ENCODE peak calls at places on chromosomes 7 and 10, in seven cellular contexts. One of them, this sample, is unnamed.

GRCh38 chr7:68319061-68319460 is 1279.2 kb upstream of the AUTS2 start:
- DNase-seq in H1: no peak
- DNase-seq in HepG2: no peak
- DNase-seq in GM12878: no peak
- DNase-seq in suprapubic skin: no peak
- DNase-seq in tibial nerve: no peak
- DNase-seq in A549: no peak
- DNase-seq in this sample: no peak

GRCh38 chr7:142892941-142893340 is 7.4 kb upstream of the TRPV6 start:
- DNase-seq in H1: no peak
- DNase-seq in HepG2: no peak
- DNase-seq in GM12878: no peak
- DNase-seq in suprapubic skin: no peak
- DNase-seq in tibial nerve: no peak
- DNase-seq in A549: no peak
- DNase-seq in this sample: no peak

GRCh38 chr10:133312016-133312768 is 3.5 kb downstream of the ZNF511 start:
- DNase-seq in H1: no peak
- DNase-seq in HepG2: no peak
- DNase-seq in GM12878: no peak
- DNase-seq in suprapubic skin: no peak
- DNase-seq in tibial nerve: no peak
- DNase-seq in A549: no peak
- DNase-seq in this sample: no peak

GRCh38 chr10:13839030-13839429 is 252.3 kb downstream of the PRPF18 start:
- DNase-seq in H1: no peak
- DNase-seq in HepG2: no peak
- DNase-seq in GM12878: no peak
- DNase-seq in suprapubic skin: no peak
- DNase-seq in tibial nerve: no peak
- DNase-seq in A549: no peak
- DNase-seq in this sample: no peak

GRCh38 chr7:95180-95862 is 97.0 kb upstream of the FAM20C start:
- DNase-seq in H1: no peak
- DNase-seq in HepG2: no peak
- DNase-seq in GM12878: no peak
- DNase-seq in suprapubic skin: no peak
- DNase-seq in tibial nerve: no peak
- DNase-seq in A549: no peak
- DNase-seq in this sample: no peak

GRCh38 chr10:106573106-106573505 is 591.4 kb downstream of the SORCS1 start:
- DNase-seq in H1: no peak
- DNase-seq in HepG2: no peak
- DNase-seq in GM12878: no peak
- DNase-seq in suprapubic skin: no peak
- DNase-seq in tibial nerve: no peak
- DNase-seq in A549: no peak
- DNase-seq in this sample: no peak

GRCh38 chr7:88073625-88074024 is 139.6 kb downstream of the ADAM22 start:
- DNase-seq in H1: no peak
- DNase-seq in HepG2: no peak
- DNase-seq in GM12878: no peak
- DNase-seq in suprapubic skin: no peak
- DNase-seq in tibial nerve: no peak
- DNase-seq in A549: no peak
- DNase-seq in this sample: no peak

GRCh38 chr10:43471146-43471545 is 34.2 kb downstream of the ZNF487 start:
- DNase-seq in H1: no peak
- DNase-seq in HepG2: no peak
- DNase-seq in GM12878: no peak
- DNase-seq in suprapubic skin: no peak
- DNase-seq in tibial nerve: no peak
- DNase-seq in A549: no peak
- DNase-seq in this sample: no peak

GRCh38 chr10:20002657-20003056 is 186.4 kb downstream of the PLXDC2 start:
- DNase-seq in H1: no peak
- DNase-seq in HepG2: no peak
- DNase-seq in GM12878: no peak
- DNase-seq in suprapubic skin: no peak
- DNase-seq in tibial nerve: no peak
- DNase-seq in A549: no peak
- DNase-seq in this sample: no peak

GRCh38 chr10:35722636-35723420 is 80.7 kb upstream of the FZD8 start:
- DNase-seq in H1: no peak
- DNase-seq in HepG2: no peak
- DNase-seq in GM12878: no peak
- DNase-seq in suprapubic skin: no peak
- DNase-seq in tibial nerve: no peak
- DNase-seq in A549: no peak
- DNase-seq in this sample: no peak

GRCh38 chr7:110595694-110596093 is 495.2 kb upstream of the LRRN3 start:
- DNase-seq in H1: no peak
- DNase-seq in HepG2: no peak
- DNase-seq in GM12878: no peak
- DNase-seq in suprapubic skin: no peak
- DNase-seq in tibial nerve: no peak
- DNase-seq in A549: peak
- DNase-seq in this sample: no peak

GRCh38 chr7:128242661-128243060 is 1.6 kb downstream of the LEP start:
- DNase-seq in H1: no peak
- DNase-seq in HepG2: no peak
- DNase-seq in GM12878: no peak
- DNase-seq in suprapubic skin: no peak
- DNase-seq in tibial nerve: no peak
- DNase-seq in A549: no peak
- DNase-seq in this sample: no peak

GRCh38 chr7:134438946-134439345 is 20.0 kb downstream of the AKR1B1 start:
- DNase-seq in H1: no peak
- DNase-seq in HepG2: no peak
- DNase-seq in GM12878: no peak
- DNase-seq in suprapubic skin: no peak
- DNase-seq in tibial nerve: no peak
- DNase-seq in A549: no peak
- DNase-seq in this sample: no peak

GRCh38 chr7:94028768-94029167 is 24.6 kb upstream of the BET1 start:
- DNase-seq in H1: no peak
- DNase-seq in HepG2: no peak
- DNase-seq in GM12878: no peak
- DNase-seq in suprapubic skin: no peak
- DNase-seq in tibial nerve: no peak
- DNase-seq in A549: no peak
- DNase-seq in this sample: no peak

GRCh38 chr10:49285232-49285631 is 13.7 kb upstream of the C10orf71 start:
- DNase-seq in H1: no peak
- DNase-seq in HepG2: no peak
- DNase-seq in GM12878: no peak
- DNase-seq in suprapubic skin: no peak
- DNase-seq in tibial nerve: peak
- DNase-seq in A549: no peak
- DNase-seq in this sample: peak

GRCh38 chr10:65751218-65751617 is 1174.6 kb upstream of the LRRTM3 start:
- DNase-seq in H1: no peak
- DNase-seq in HepG2: peak
- DNase-seq in GM12878: no peak
- DNase-seq in suprapubic skin: no peak
- DNase-seq in tibial nerve: no peak
- DNase-seq in A549: no peak
- DNase-seq in this sample: no peak

GRCh38 chr7:27910341-27910740 is 170.4 kb downstream of the TAX1BP1 start:
- DNase-seq in H1: no peak
- DNase-seq in HepG2: no peak
- DNase-seq in GM12878: no peak
- DNase-seq in suprapubic skin: no peak
- DNase-seq in tibial nerve: no peak
- DNase-seq in A549: no peak
- DNase-seq in this sample: no peak

GRCh38 chr10:117131390-117132327 is 6.4 kb downstream of the VAX1 start:
- DNase-seq in H1: peak
- DNase-seq in HepG2: no peak
- DNase-seq in GM12878: no peak
- DNase-seq in suprapubic skin: no peak
- DNase-seq in tibial nerve: no peak
- DNase-seq in A549: no peak
- DNase-seq in this sample: no peak

GRCh38 chr10:8844141-8844540 is 789.7 kb downstream of the GATA3 start:
- DNase-seq in H1: no peak
- DNase-seq in HepG2: no peak
- DNase-seq in GM12878: no peak
- DNase-seq in suprapubic skin: no peak
- DNase-seq in tibial nerve: no peak
- DNase-seq in A549: no peak
- DNase-seq in this sample: no peak

GRCh38 chr7:69880848-69881247 is 282.6 kb downstream of the AUTS2 start:
- DNase-seq in H1: no peak
- DNase-seq in HepG2: no peak
- DNase-seq in GM12878: no peak
- DNase-seq in suprapubic skin: no peak
- DNase-seq in tibial nerve: no peak
- DNase-seq in A549: no peak
- DNase-seq in this sample: no peak

GRCh38 chr7:86793129-86793528 is 149.4 kb downstream of the GRM3 start:
- DNase-seq in H1: no peak
- DNase-seq in HepG2: no peak
- DNase-seq in GM12878: no peak
- DNase-seq in suprapubic skin: no peak
- DNase-seq in tibial nerve: no peak
- DNase-seq in A549: no peak
- DNase-seq in this sample: no peak

GRCh38 chr7:78770422-78771410 is 682.8 kb downstream of the MAGI2 start:
- DNase-seq in H1: peak
- DNase-seq in HepG2: no peak
- DNase-seq in GM12878: no peak
- DNase-seq in suprapubic skin: no peak
- DNase-seq in tibial nerve: no peak
- DNase-seq in A549: no peak
- DNase-seq in this sample: no peak

GRCh38 chr10:116521424-116522305 is 24.1 kb upstream of the PNLIP start:
- DNase-seq in H1: no peak
- DNase-seq in HepG2: peak
- DNase-seq in GM12878: no peak
- DNase-seq in suprapubic skin: no peak
- DNase-seq in tibial nerve: peak
- DNase-seq in A549: peak
- DNase-seq in this sample: no peak

GRCh38 chr7:74483402-74484336 is 30.0 kb downstream of the GTF2IRD1 start:
- DNase-seq in H1: no peak
- DNase-seq in HepG2: no peak
- DNase-seq in GM12878: no peak
- DNase-seq in suprapubic skin: no peak
- DNase-seq in tibial nerve: no peak
- DNase-seq in A549: peak
- DNase-seq in this sample: no peak
- TF ChIP-seq EP300 in H1: no peak
- TF ChIP-seq EP300 in HepG2: no peak
- TF ChIP-seq EP300 in GM12878: no peak
- TF ChIP-seq EP300 in suprapubic skin: no peak
- TF ChIP-seq EP300 in tibial nerve: no peak
- TF ChIP-seq EP300 in A549: no peak
- TF ChIP-seq EP300 in this sample: no peak

GRCh38 chr7:76346097-76346496 is 12.7 kb downstream of the YWHAG start:
- DNase-seq in H1: no peak
- DNase-seq in HepG2: no peak
- DNase-seq in GM12878: no peak
- DNase-seq in suprapubic skin: no peak
- DNase-seq in tibial nerve: no peak
- DNase-seq in A549: no peak
- DNase-seq in this sample: peak
- H3K27ac ChIP-seq in H1: no peak
- H3K27ac ChIP-seq in HepG2: no peak
- H3K27ac ChIP-seq in GM12878: no peak
- H3K27ac ChIP-seq in suprapubic skin: no peak
- H3K27ac ChIP-seq in tibial nerve: no peak
- H3K27ac ChIP-seq in A549: peak
- H3K27ac ChIP-seq in this sample: no peak

GRCh38 chr7:22060197-22060596 is 114.5 kb upstream of the CDCA7L start:
- DNase-seq in H1: no peak
- DNase-seq in HepG2: no peak
- DNase-seq in GM12878: no peak
- DNase-seq in suprapubic skin: no peak
- DNase-seq in tibial nerve: no peak
- DNase-seq in A549: no peak
- DNase-seq in this sample: no peak
- TF ChIP-seq EP300 in H1: no peak
- TF ChIP-seq EP300 in HepG2: no peak
- TF ChIP-seq EP300 in GM12878: no peak
- TF ChIP-seq EP300 in suprapubic skin: no peak
- TF ChIP-seq EP300 in tibial nerve: no peak
- TF ChIP-seq EP300 in A549: no peak
- TF ChIP-seq EP300 in this sample: no peak

DNA sequence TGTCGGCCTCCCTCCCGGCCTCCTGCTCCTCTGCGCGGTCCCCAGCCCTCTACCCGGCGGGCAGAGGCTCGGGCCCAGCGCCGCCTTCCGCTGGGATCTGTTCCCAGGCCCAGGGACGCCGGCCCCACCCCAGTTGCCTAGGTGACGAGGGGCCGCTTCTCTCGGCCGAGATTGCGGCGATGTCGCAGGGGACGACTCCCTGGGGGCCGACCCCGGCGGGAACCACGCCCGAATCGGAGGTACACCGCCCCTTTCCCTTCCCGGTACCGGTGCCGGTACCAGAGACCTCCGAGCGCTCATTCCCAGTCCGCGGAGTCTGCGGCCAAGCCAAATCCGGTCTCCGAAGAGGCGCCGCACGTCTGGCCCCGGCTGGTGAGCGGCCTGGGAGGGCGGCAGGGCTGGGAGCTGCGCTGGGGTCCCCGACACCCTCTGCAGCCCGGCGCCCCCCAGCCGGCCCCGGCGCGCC is at the start of gene CABCOCO1:
- DNase-seq in H1: peak
- DNase-seq in HepG2: no peak
- DNase-seq in GM12878: no peak
- DNase-seq in suprapubic skin: peak
- DNase-seq in tibial nerve: peak
- DNase-seq in A549: peak
- DNase-seq in this sample: peak
- H3K27ac ChIP-seq in H1: no peak
- H3K27ac ChIP-seq in HepG2: no peak
- H3K27ac ChIP-seq in GM12878: no peak
- H3K27ac ChIP-seq in suprapubic skin: no peak
- H3K27ac ChIP-seq in tibial nerve: peak
- H3K27ac ChIP-seq in A549: peak
- H3K27ac ChIP-seq in this sample: peak

GRCh38 chr10:73019100-73019499 is 64.5 kb upstream of the PLA2G12B start:
- DNase-seq in H1: no peak
- DNase-seq in HepG2: no peak
- DNase-seq in GM12878: no peak
- DNase-seq in suprapubic skin: no peak
- DNase-seq in tibial nerve: no peak
- DNase-seq in A549: no peak
- DNase-seq in this sample: no peak
- TF ChIP-seq EP300 in H1: no peak
- TF ChIP-seq EP300 in HepG2: no peak
- TF ChIP-seq EP300 in GM12878: no peak
- TF ChIP-seq EP300 in suprapubic skin: no peak
- TF ChIP-seq EP300 in tibial nerve: no peak
- TF ChIP-seq EP300 in A549: no peak
- TF ChIP-seq EP300 in this sample: no peak

GRCh38 chr10:110845756-110846620 is 25.7 kb upstream of the PDCD4 start:
- DNase-seq in H1: no peak
- DNase-seq in HepG2: peak
- DNase-seq in GM12878: no peak
- DNase-seq in suprapubic skin: no peak
- DNase-seq in tibial nerve: no peak
- DNase-seq in A549: peak
- DNase-seq in this sample: peak
- H3K27ac ChIP-seq in H1: no peak
- H3K27ac ChIP-seq in HepG2: peak
- H3K27ac ChIP-seq in GM12878: peak
- H3K27ac ChIP-seq in suprapubic skin: peak
- H3K27ac ChIP-seq in tibial nerve: no peak
- H3K27ac ChIP-seq in A549: peak
- H3K27ac ChIP-seq in this sample: no peak

This sample was measured in sigmoid colon.